ENCODE peak calls at places on chromosomes 2 and 18, in five cellular contexts. L is stimulated activated naive CD8-positive, alpha-beta T cell treated with anti-CD3 and anti-CD28 coated beads, Interleukin-15, Interleukin-2, amounts not matched to agents 100 U/mL and 50 U/mL, for 24 hours; K is T follicular helper cell; G is memory B cell; C is sciatic nerve. F is an unnamed sample.

GRCh38 chr18:36309436-36310391 is 12.2 kb downstream of the FHOD3 start:
- DNase-seq in L (no peak), K (no peak), G (no peak), C (no peak), F (no peak)

GRCh38 chr2:71557321-71557720 is 104.0 kb downstream of the DYSF start:
- DNase-seq in L (no peak), K (no peak), G (no peak), C (no peak), F (no peak)

GRCh38 chr2:239753537-239753936 is 271.6 kb downstream of the NDUFA10 start:
- DNase-seq in L (no peak), K (no peak), G (no peak), C (no peak), F (no peak)

GRCh38 chr2:231411871-231412615 is 16.5 kb downstream of the B3GNT7 start:
- DNase-seq in L (peak; percentile 84), K (peak; percentile 41), G (peak; percentile 82), C (peak; percentile 92), F (peak; percentile 89)

GRCh38 chr18:25169701-25170100 is 182.3 kb downstream of the ZNF521 start:
- DNase-seq in L (no peak), K (no peak), G (no peak), C (no peak), F (no peak)

GRCh38 chr2:26480751-26481380 is 2.9 kb upstream of the OTOF start:
- DNase-seq in L (no peak), K (no peak), G (no peak), C (no peak), F (no peak)

GRCh38 chr18:73749304-73749703 is 398.3 kb downstream of the FBXO15 start:
- DNase-seq in L (no peak), K (no peak), G (no peak), C (no peak), F (no peak)

GRCh38 chr2:191800874-191801273 is 46.0 kb downstream of the CAVIN2 start:
- DNase-seq in L (no peak), K (no peak), G (no peak), C (no peak), F (no peak)

GRCh38 chr2:88115825-88116518 is 11.9 kb downstream of the FABP1 start:
- DNase-seq in L (no peak), K (no peak), G (no peak), C (no peak), F (no peak)